ENCODE peak calls at places on chromosomes 5 and 9, in nine cellular contexts. One of them, this sample, is unnamed.

GRCh38 chr9:134693641-134694367 is 52.2 kb downstream of the COL5A1 start:
- DNase-seq in GM12865: no peak
- DNase-seq in CD4-positive, alpha-beta T cell: no peak
- DNase-seq in heart left ventricle: peak; percentile 50
- DNase-seq in HFFc6: no peak
- DNase-seq in choroid plexus epithelial cell: no peak
- DNase-seq in dorsolateral prefrontal cortex: peak; percentile 35
- DNase-seq in MM.1S: no peak
- DNase-seq in hepatocyte: no peak
- DNase-seq in this sample: peak; percentile 77

GRCh38 chr5:176938472-176938871 is 39.3 kb upstream of the HK3 start:
- DNase-seq in GM12865: no peak
- DNase-seq in CD4-positive, alpha-beta T cell: no peak
- DNase-seq in heart left ventricle: no peak
- DNase-seq in HFFc6: no peak
- DNase-seq in choroid plexus epithelial cell: no peak
- DNase-seq in dorsolateral prefrontal cortex: no peak
- DNase-seq in MM.1S: no peak
- DNase-seq in hepatocyte: no peak
- DNase-seq in this sample: no peak

GRCh38 chr5:147168578-147169327 is 66.1 kb upstream of the STK32A start:
- DNase-seq in GM12865: no peak
- DNase-seq in CD4-positive, alpha-beta T cell: no peak
- DNase-seq in heart left ventricle: no peak
- DNase-seq in HFFc6: no peak
- DNase-seq in choroid plexus epithelial cell: peak; percentile 62
- DNase-seq in dorsolateral prefrontal cortex: no peak
- DNase-seq in MM.1S: peak; percentile 9
- DNase-seq in hepatocyte: no peak
- DNase-seq in this sample: no peak

GRCh38 chr9:134624827-134625181 is 16.8 kb upstream of the COL5A1 start:
- DNase-seq in GM12865: no peak
- DNase-seq in CD4-positive, alpha-beta T cell: no peak
- DNase-seq in heart left ventricle: peak; percentile 33
- DNase-seq in HFFc6: peak; percentile 92
- DNase-seq in choroid plexus epithelial cell: peak; percentile 78
- DNase-seq in dorsolateral prefrontal cortex: no peak
- DNase-seq in MM.1S: no peak
- DNase-seq in hepatocyte: no peak
- DNase-seq in this sample: peak; percentile 66

GRCh38 chr9:76810377-76810957 is 46.2 kb downstream of the PCA3 start:
- DNase-seq in GM12865: peak; percentile 69
- DNase-seq in CD4-positive, alpha-beta T cell: no peak
- DNase-seq in heart left ventricle: no peak
- DNase-seq in HFFc6: peak; percentile 51
- DNase-seq in choroid plexus epithelial cell: peak; percentile 86
- DNase-seq in dorsolateral prefrontal cortex: no peak
- DNase-seq in MM.1S: peak; percentile 35
- DNase-seq in hepatocyte: peak; percentile 77
- DNase-seq in this sample: no peak

GRCh38 chr9:135230386-135230765 is 142.9 kb downstream of the OLFM1 start:
- DNase-seq in GM12865: no peak
- DNase-seq in CD4-positive, alpha-beta T cell: no peak
- DNase-seq in heart left ventricle: peak; percentile 35
- DNase-seq in HFFc6: no peak
- DNase-seq in choroid plexus epithelial cell: no peak
- DNase-seq in dorsolateral prefrontal cortex: no peak
- DNase-seq in MM.1S: no peak
- DNase-seq in hepatocyte: no peak
- DNase-seq in this sample: peak; percentile 68

GRCh38 chr5:136080483-136081180 is 51.8 kb downstream of the TGFBI start:
- DNase-seq in GM12865: peak; percentile 96
- DNase-seq in CD4-positive, alpha-beta T cell: peak; percentile 46
- DNase-seq in heart left ventricle: peak; percentile 91
- DNase-seq in HFFc6: peak; percentile 84
- DNase-seq in choroid plexus epithelial cell: peak; percentile 92
- DNase-seq in dorsolateral prefrontal cortex: peak; percentile 56
- DNase-seq in MM.1S: peak; percentile 85
- DNase-seq in hepatocyte: peak; percentile 88
- DNase-seq in this sample: no peak

GRCh38 chr5:1429066-1429465 is 16.2 kb downstream of the SLC6A3 start:
- DNase-seq in GM12865: no peak
- DNase-seq in CD4-positive, alpha-beta T cell: no peak
- DNase-seq in heart left ventricle: no peak
- DNase-seq in HFFc6: no peak
- DNase-seq in choroid plexus epithelial cell: no peak
- DNase-seq in dorsolateral prefrontal cortex: no peak
- DNase-seq in MM.1S: no peak
- DNase-seq in hepatocyte: no peak
- DNase-seq in this sample: peak; percentile 15

GRCh38 chr5:174806729-174807128 is 82.3 kb downstream of the MSX2 start:
- DNase-seq in GM12865: no peak
- DNase-seq in CD4-positive, alpha-beta T cell: no peak
- DNase-seq in heart left ventricle: no peak
- DNase-seq in HFFc6: no peak
- DNase-seq in choroid plexus epithelial cell: no peak
- DNase-seq in dorsolateral prefrontal cortex: no peak
- DNase-seq in MM.1S: peak; percentile 28
- DNase-seq in hepatocyte: no peak
- DNase-seq in this sample: no peak

GRCh38 chr9:110261631-110262030 is 5.3 kb upstream of the TXN start:
- DNase-seq in GM12865: no peak
- DNase-seq in CD4-positive, alpha-beta T cell: no peak
- DNase-seq in heart left ventricle: no peak
- DNase-seq in HFFc6: no peak
- DNase-seq in choroid plexus epithelial cell: no peak
- DNase-seq in dorsolateral prefrontal cortex: no peak
- DNase-seq in MM.1S: no peak
- DNase-seq in hepatocyte: no peak
- DNase-seq in this sample: no peak

GRCh38 chr9:1637401-1637800 is 377.7 kb upstream of the SMARCA2 start:
- DNase-seq in GM12865: no peak
- DNase-seq in CD4-positive, alpha-beta T cell: no peak
- DNase-seq in heart left ventricle: no peak
- DNase-seq in HFFc6: no peak
- DNase-seq in choroid plexus epithelial cell: no peak
- DNase-seq in dorsolateral prefrontal cortex: no peak
- DNase-seq in MM.1S: no peak
- DNase-seq in hepatocyte: no peak
- DNase-seq in this sample: no peak

GRCh38 chr5:127705120-127705892 is 2.1 kb downstream of the CCDC192 start:
- DNase-seq in GM12865: peak; percentile 14
- DNase-seq in CD4-positive, alpha-beta T cell: no peak
- DNase-seq in heart left ventricle: no peak
- DNase-seq in HFFc6: peak; percentile 64
- DNase-seq in choroid plexus epithelial cell: peak; percentile 92
- DNase-seq in dorsolateral prefrontal cortex: no peak
- DNase-seq in MM.1S: no peak
- DNase-seq in hepatocyte: peak; percentile 54
- DNase-seq in this sample: no peak

GRCh38 chr5:134583821-134584220 is 48.8 kb downstream of the SAR1B start:
- DNase-seq in GM12865: no peak
- DNase-seq in CD4-positive, alpha-beta T cell: no peak
- DNase-seq in heart left ventricle: no peak
- DNase-seq in HFFc6: no peak
- DNase-seq in choroid plexus epithelial cell: no peak
- DNase-seq in dorsolateral prefrontal cortex: no peak
- DNase-seq in MM.1S: no peak
- DNase-seq in hepatocyte: no peak
- DNase-seq in this sample: peak; percentile 15

GRCh38 chr5:106875591-106876297 is 795.0 kb downstream of the EFNA5 start:
- DNase-seq in GM12865: peak; percentile 66
- DNase-seq in CD4-positive, alpha-beta T cell: no peak
- DNase-seq in heart left ventricle: no peak
- DNase-seq in HFFc6: no peak
- DNase-seq in choroid plexus epithelial cell: peak; percentile 57
- DNase-seq in dorsolateral prefrontal cortex: no peak
- DNase-seq in MM.1S: peak; percentile 81
- DNase-seq in hepatocyte: peak; percentile 44
- DNase-seq in this sample: no peak

GRCh38 chr5:463301-463700 is 20.3 kb downstream of the EXOC3 start:
- DNase-seq in GM12865: no peak
- DNase-seq in CD4-positive, alpha-beta T cell: peak; percentile 17
- DNase-seq in heart left ventricle: peak; percentile 12
- DNase-seq in HFFc6: no peak
- DNase-seq in choroid plexus epithelial cell: no peak
- DNase-seq in dorsolateral prefrontal cortex: no peak
- DNase-seq in MM.1S: no peak
- DNase-seq in hepatocyte: no peak
- DNase-seq in this sample: peak; percentile 18

DNA sequence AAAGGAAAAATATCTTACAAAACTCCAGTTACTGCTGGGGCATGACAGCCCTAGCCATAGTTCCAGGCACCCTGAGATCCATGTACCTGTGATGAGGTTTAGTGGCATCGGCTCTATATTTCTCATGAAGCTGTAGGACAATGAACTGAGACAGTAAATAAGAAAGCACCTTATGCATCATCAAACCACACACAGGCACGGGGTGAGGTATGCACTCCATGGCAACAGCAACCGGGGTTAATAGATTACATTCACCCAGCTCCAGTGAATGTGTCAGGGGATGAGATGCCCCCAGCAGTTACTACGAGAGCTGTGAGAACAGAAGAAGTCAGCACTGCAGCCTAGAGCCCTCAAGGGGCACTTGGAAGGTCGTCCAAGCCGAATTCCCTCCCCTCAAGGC is 162.0 kb upstream of the S1PR3 start:
- DNase-seq in GM12865: peak; percentile 25
- DNase-seq in CD4-positive, alpha-beta T cell: no peak
- DNase-seq in heart left ventricle: no peak
- DNase-seq in HFFc6: no peak
- DNase-seq in choroid plexus epithelial cell: peak; percentile 52
- DNase-seq in dorsolateral prefrontal cortex: no peak
- DNase-seq in MM.1S: no peak
- DNase-seq in hepatocyte: no peak
- DNase-seq in this sample: no peak
- TF ChIP-seq CTCF in GM12865: no peak
- TF ChIP-seq CTCF in CD4-positive, alpha-beta T cell: no peak
- TF ChIP-seq CTCF in heart left ventricle: no peak
- TF ChIP-seq CTCF in HFFc6: no peak
- TF ChIP-seq CTCF in choroid plexus epithelial cell: no peak
- TF ChIP-seq CTCF in dorsolateral prefrontal cortex: no peak
- TF ChIP-seq CTCF in MM.1S: no peak
- TF ChIP-seq CTCF in hepatocyte: no peak
- TF ChIP-seq CTCF in this sample: no peak

GRCh38 chr5:54956922-54957321 is 28.5 kb downstream of the ESM1 start:
- DNase-seq in GM12865: no peak
- DNase-seq in CD4-positive, alpha-beta T cell: no peak
- DNase-seq in heart left ventricle: no peak
- DNase-seq in HFFc6: no peak
- DNase-seq in choroid plexus epithelial cell: no peak
- DNase-seq in dorsolateral prefrontal cortex: no peak
- DNase-seq in MM.1S: no peak
- DNase-seq in hepatocyte: no peak
- DNase-seq in this sample: no peak

GRCh38 chr5:54964405-54964804 is 21.0 kb downstream of the ESM1 start:
- DNase-seq in GM12865: no peak
- DNase-seq in CD4-positive, alpha-beta T cell: no peak
- DNase-seq in heart left ventricle: no peak
- DNase-seq in HFFc6: no peak
- DNase-seq in choroid plexus epithelial cell: no peak
- DNase-seq in dorsolateral prefrontal cortex: no peak
- DNase-seq in MM.1S: no peak
- DNase-seq in hepatocyte: no peak
- DNase-seq in this sample: no peak

GRCh38 chr5:54965806-54966205 is 19.6 kb downstream of the ESM1 start:
- DNase-seq in GM12865: no peak
- DNase-seq in CD4-positive, alpha-beta T cell: no peak
- DNase-seq in heart left ventricle: no peak
- DNase-seq in HFFc6: no peak
- DNase-seq in choroid plexus epithelial cell: peak; percentile 12
- DNase-seq in dorsolateral prefrontal cortex: no peak
- DNase-seq in MM.1S: no peak
- DNase-seq in hepatocyte: no peak
- DNase-seq in this sample: no peak

GRCh38 chr5:54959673-54960418 is 25.5 kb downstream of the ESM1 start:
- DNase-seq in GM12865: peak; percentile 25
- DNase-seq in CD4-positive, alpha-beta T cell: no peak
- DNase-seq in heart left ventricle: no peak
- DNase-seq in HFFc6: no peak
- DNase-seq in choroid plexus epithelial cell: peak; percentile 56
- DNase-seq in dorsolateral prefrontal cortex: no peak
- DNase-seq in MM.1S: no peak
- DNase-seq in hepatocyte: no peak
- DNase-seq in this sample: no peak
- TF ChIP-seq CTCF in GM12865: peak; percentile 32
- TF ChIP-seq CTCF in CD4-positive, alpha-beta T cell: no peak
- TF ChIP-seq CTCF in heart left ventricle: no peak
- TF ChIP-seq CTCF in HFFc6: peak; percentile 70
- TF ChIP-seq CTCF in choroid plexus epithelial cell: peak; percentile 72
- TF ChIP-seq CTCF in dorsolateral prefrontal cortex: no peak
- TF ChIP-seq CTCF in MM.1S: peak; percentile 36
- TF ChIP-seq CTCF in hepatocyte: peak; percentile 18
- TF ChIP-seq CTCF in this sample: peak; percentile 47

DNA sequence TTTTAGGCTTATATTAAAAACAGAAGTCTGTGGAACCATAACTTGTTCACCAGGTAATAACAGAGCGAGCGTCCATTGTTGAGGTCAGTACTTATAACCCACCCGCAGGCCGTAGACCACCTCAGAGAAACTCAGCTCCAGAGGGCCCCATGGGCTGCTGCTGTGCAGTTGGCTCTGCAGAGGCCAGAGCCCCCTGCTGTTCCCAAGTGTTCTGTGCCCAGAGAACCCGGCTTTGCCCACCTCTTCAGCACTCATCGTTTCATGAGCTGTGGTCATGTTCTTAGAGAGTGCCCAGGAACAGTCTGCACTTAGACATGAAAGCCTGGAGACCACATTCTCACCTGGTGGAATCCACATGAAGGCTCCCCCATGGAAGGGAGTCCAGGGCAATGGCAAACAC is 50.4 kb upstream of the SLC2A8 start:
- DNase-seq in GM12865: no peak
- DNase-seq in CD4-positive, alpha-beta T cell: no peak
- DNase-seq in heart left ventricle: no peak
- DNase-seq in HFFc6: no peak
- DNase-seq in choroid plexus epithelial cell: no peak
- DNase-seq in dorsolateral prefrontal cortex: no peak
- DNase-seq in MM.1S: no peak
- DNase-seq in hepatocyte: no peak
- DNase-seq in this sample: no peak
- TF ChIP-seq CTCF in GM12865: no peak
- TF ChIP-seq CTCF in CD4-positive, alpha-beta T cell: no peak
- TF ChIP-seq CTCF in heart left ventricle: no peak
- TF ChIP-seq CTCF in HFFc6: peak; percentile 49
- TF ChIP-seq CTCF in choroid plexus epithelial cell: peak; percentile 16
- TF ChIP-seq CTCF in dorsolateral prefrontal cortex: no peak
- TF ChIP-seq CTCF in MM.1S: no peak
- TF ChIP-seq CTCF in hepatocyte: peak; percentile 7
- TF ChIP-seq CTCF in this sample: peak; percentile 31

DNA sequence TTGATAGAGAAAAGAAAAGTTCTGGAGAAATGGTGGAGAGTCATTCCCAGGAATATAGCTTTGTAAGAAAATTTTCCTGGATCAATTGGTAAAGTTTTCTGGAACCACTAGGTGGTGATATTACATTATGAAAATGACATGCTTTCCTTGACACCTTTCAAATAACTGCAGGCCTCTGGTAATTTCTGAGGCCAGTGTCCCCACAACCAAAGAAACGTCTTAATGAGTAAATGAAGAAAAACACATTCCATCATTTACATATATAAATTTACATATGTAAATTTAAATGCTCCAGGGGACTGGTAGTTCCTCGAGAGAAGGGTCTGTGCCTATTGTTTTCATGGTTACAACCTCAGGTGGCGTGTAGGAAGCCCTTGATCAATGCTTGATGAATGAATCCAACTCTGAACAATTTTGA is 17.2 kb upstream of the RGS3 start:
- DNase-seq in GM12865: peak; percentile 49
- DNase-seq in CD4-positive, alpha-beta T cell: no peak
- DNase-seq in heart left ventricle: no peak
- DNase-seq in HFFc6: peak; percentile 44
- DNase-seq in choroid plexus epithelial cell: peak; percentile 67
- DNase-seq in dorsolateral prefrontal cortex: no peak
- DNase-seq in MM.1S: peak; percentile 31
- DNase-seq in hepatocyte: peak; percentile 56
- DNase-seq in this sample: no peak
- TF ChIP-seq CTCF in GM12865: peak; percentile 37
- TF ChIP-seq CTCF in CD4-positive, alpha-beta T cell: peak; percentile 95
- TF ChIP-seq CTCF in heart left ventricle: peak; percentile 70
- TF ChIP-seq CTCF in HFFc6: peak; percentile 90
- TF ChIP-seq CTCF in choroid plexus epithelial cell: peak; percentile 53
- TF ChIP-seq CTCF in dorsolateral prefrontal cortex: peak; percentile 87
- TF ChIP-seq CTCF in MM.1S: peak; percentile 67
- TF ChIP-seq CTCF in hepatocyte: peak; percentile 70
- TF ChIP-seq CTCF in this sample: peak; percentile 92